ENCODE peak calls at places on chromosome 18, in four cellular contexts. I, E, L and R are unnamed samples.

GRCh38 chr18:59650266-59650820 is 46.9 kb downstream of the CCBE1 start:
- DNase-seq in I (no peak), E (no peak), L (no peak), R (no peak)

GRCh38 chr18:13067966-13068365 is 76.8 kb downstream of the CEP192 start:
- DNase-seq in I (no peak), E (no peak), L (no peak), R (no peak)

GRCh38 chr18:76364282-76365259 is 130.5 kb downstream of the ZNF516 start:
- DNase-seq in I (no peak), E (no peak), L (peak; percentile 45), R (no peak)

GRCh38 chr18:56576826-56577573 is 61.4 kb downstream of the TXNL1 start:
- DNase-seq in I (no peak), E (no peak), L (no peak), R (no peak)

GRCh38 chr18:54396755-54397154 is 39.0 kb downstream of the C18orf54 start:
- DNase-seq in I (no peak), E (no peak), L (no peak), R (no peak)

GRCh38 chr18:45666520-45666919 is 51.2 kb downstream of the SLC14A2 start:
- DNase-seq in I (no peak), E (no peak), L (no peak), R (peak; percentile 27)

GRCh38 chr18:22778996-22779395 is 154.1 kb upstream of the RBBP8 start:
- DNase-seq in I (no peak), E (no peak), L (no peak), R (peak; percentile 9)

GRCh38 chr18:36590621-36591580 is 237.9 kb downstream of the TPGS2 start:
- DNase-seq in I (no peak), E (no peak), L (no peak), R (no peak)

GRCh38 chr18:72700961-72701710 is 157.0 kb upstream of the CBLN2 start:
- DNase-seq in I (peak; percentile 30), E (no peak), L (no peak), R (peak; percentile 20)

GRCh38 chr18:31446854-31447253 is 687 bp upstream of the DSG3 start:
- DNase-seq in I (no peak), E (no peak), L (no peak), R (no peak)

GRCh38 chr18:45998244-45998643 is 31.1 kb upstream of the EPG5 start:
- DNase-seq in I (no peak), E (peak; percentile 41), L (no peak), R (no peak)

GRCh38 chr18:51522821-51523220 is 325.3 kb upstream of the MEX3C start:
- DNase-seq in I (peak; percentile 9), E (no peak), L (no peak), R (no peak)

GRCh38 chr18:67478249-67478648 is 38.3 kb downstream of the DSEL start:
- DNase-seq in I (no peak), E (no peak), L (no peak), R (no peak)

GRCh38 chr18:35099911-35100310 is 58.7 kb downstream of the MAPRE2 start:
- DNase-seq in I (no peak), E (no peak), L (no peak), R (no peak)

GRCh38 chr18:35526476-35527120 is 28.8 kb upstream of the INO80C start:
- DNase-seq in I (no peak), E (no peak), L (no peak), R (no peak)

GRCh38 chr18:65852273-65852672 is 101.5 kb downstream of the CDH7 start:
- DNase-seq in I (no peak), E (no peak), L (no peak), R (no peak)

GRCh38 chr18:76821875-76822509 is 365 bp upstream of the ZNF236 start:
- DNase-seq in I (peak; percentile 44), E (peak; percentile 87), L (no peak), R (peak; percentile 95)

GRCh38 chr18:79964330-79965118 is at the start of gene HSBP1L1:
- DNase-seq in I (peak; percentile 58), E (no peak), L (no peak), R (peak; percentile 85)

GRCh38 chr18:56711706-56712445 is 60.7 kb downstream of the WDR7 start:
- DNase-seq in I (no peak), E (no peak), L (no peak), R (no peak)

GRCh38 chr18:59429608-59430007 is 70.5 kb upstream of the LMAN1 start:
- DNase-seq in I (no peak), E (no peak), L (no peak), R (no peak)

GRCh38 chr18:499351-500229 is 911 bp downstream of the COLEC12 start:
- DNase-seq in I (peak; percentile 19), E (no peak), L (no peak), R (peak; percentile 87)

GRCh38 chr18:3014501-3015202 is 1.7 kb upstream of the LPIN2 start:
- DNase-seq in I (no peak), E (no peak), L (no peak), R (no peak)

DNA sequence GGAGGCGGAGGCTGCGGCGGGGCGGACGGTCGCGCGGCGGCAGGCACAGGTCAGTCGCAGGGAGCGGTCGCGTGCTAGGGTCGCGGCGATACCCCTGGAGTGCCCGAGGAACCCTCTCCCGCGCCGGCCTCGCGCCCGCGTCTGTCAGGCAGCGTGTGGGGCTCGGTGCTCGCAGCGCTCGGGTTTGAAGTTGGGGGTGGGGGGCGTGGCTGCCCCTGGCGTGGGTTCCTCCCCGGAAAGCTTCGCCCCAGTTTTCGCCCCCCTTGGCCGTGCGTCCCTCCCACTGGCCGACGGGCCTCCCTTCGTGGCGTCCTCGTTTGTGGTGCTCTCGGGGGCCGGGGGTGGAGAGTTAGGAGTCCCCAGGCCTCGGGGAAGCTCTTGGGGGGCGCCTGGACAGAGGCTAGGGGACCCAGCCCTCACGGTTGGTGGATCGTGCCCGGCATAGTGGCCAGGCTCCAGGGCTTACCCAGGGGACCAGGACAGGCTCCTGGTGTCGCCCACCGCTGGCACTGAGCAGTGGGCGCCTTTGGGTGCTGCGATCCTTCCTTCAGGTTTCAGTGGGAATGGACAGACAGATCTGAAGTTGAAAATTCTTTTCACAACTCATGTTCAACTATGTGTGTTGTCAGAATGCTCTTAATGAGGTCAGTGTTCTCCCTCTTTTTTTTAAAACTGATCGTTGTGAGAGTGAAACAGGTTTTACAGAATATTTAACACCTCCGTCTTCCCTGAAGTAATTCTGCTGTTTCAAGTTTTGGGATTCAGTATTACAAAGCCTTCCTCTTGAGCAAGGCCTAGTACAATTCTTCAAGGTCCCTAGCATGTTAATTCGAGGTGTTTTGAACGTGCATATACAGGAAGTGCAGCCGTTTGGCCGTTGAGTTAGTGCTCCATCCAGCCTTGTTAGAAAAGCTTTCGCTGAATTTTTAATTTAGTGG is 599 bp downstream of the RALBP1 start:
- DNase-seq in I (no peak), E (peak; percentile 86), L (no peak), R (peak; percentile 32)
- TF ChIP-seq REST in I (no peak), E (peak; percentile 20), L (no peak), R (no peak)

GRCh38 chr18:74945774-74946545 is 263.0 kb downstream of the PTGR3 start:
- DNase-seq in I (no peak), E (no peak), L (no peak), R (no peak)
- TF ChIP-seq RCOR1 in I (no peak), E (no peak), L (no peak), R (no peak)

GRCh38 chr18:74714796-74715195 is 117.1 kb downstream of the ZNF407 start:
- DNase-seq in I (no peak), E (no peak), L (no peak), R (no peak)
- TF ChIP-seq USF2 in I (no peak), E (no peak), L (no peak), R (no peak)

GRCh38 chr18:48655460-48655859 is 116.6 kb downstream of the CTIF start:
- DNase-seq in I (no peak), E (no peak), L (no peak), R (no peak)

GRCh38 chr18:48657446-48658120 is 118.8 kb downstream of the CTIF start:
- DNase-seq in I (no peak), E (no peak), L (no peak), R (no peak)

GRCh38 chr18:48658721-48659120 is 119.9 kb downstream of the CTIF start:
- DNase-seq in I (no peak), E (no peak), L (no peak), R (no peak)

GRCh38 chr18:48656176-48656575 is 117.3 kb downstream of the CTIF start:
- DNase-seq in I (no peak), E (no peak), L (no peak), R (no peak)

DNA sequence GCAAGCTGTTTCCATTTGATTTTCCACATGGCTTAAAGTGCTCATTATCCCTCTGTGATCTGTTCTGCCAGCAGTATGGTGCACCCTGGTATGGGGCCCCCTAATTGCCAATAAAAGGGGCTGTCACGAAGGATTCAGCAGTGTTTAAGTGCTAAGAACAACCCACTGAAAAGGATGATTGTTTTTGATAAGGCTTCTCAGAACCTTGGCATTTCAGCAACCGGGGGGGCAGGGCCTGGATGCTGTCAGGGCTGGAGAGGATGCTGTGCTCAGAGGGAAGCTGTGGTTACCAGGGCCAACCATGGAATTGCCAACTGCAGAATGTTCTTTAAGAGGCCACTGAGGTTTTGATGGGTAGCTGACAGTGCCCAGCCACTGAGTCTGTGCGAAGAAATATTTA is 117.8 kb downstream of the CTIF start:
- DNase-seq in I (no peak), E (no peak), L (no peak), R (peak; percentile 51)
- TF ChIP-seq REST in I (no peak), E (no peak), L (no peak), R (no peak)

GRCh38 chr18:74896390-74896991 is 298.8 kb downstream of the ZNF407 start:
- DNase-seq in I (peak; percentile 51), E (no peak), L (no peak), R (peak; percentile 20)
- TF ChIP-seq RCOR1 in I (no peak), E (no peak), L (no peak), R (no peak)

GRCh38 chr18:63765837-63766236 is 9.4 kb upstream of the SERPINB7 start:
- DNase-seq in I (no peak), E (no peak), L (no peak), R (no peak)

GRCh38 chr18:63763831-63764600 is 11.2 kb upstream of the SERPINB7 start:
- DNase-seq in I (no peak), E (no peak), L (no peak), R (no peak)

GRCh38 chr18:63757541-63757940 is 17.7 kb upstream of the SERPINB7 start:
- DNase-seq in I (no peak), E (no peak), L (no peak), R (no peak)

GRCh38 chr18:63758616-63759015 is 16.6 kb upstream of the SERPINB7 start:
- DNase-seq in I (no peak), E (no peak), L (no peak), R (no peak)

DNA sequence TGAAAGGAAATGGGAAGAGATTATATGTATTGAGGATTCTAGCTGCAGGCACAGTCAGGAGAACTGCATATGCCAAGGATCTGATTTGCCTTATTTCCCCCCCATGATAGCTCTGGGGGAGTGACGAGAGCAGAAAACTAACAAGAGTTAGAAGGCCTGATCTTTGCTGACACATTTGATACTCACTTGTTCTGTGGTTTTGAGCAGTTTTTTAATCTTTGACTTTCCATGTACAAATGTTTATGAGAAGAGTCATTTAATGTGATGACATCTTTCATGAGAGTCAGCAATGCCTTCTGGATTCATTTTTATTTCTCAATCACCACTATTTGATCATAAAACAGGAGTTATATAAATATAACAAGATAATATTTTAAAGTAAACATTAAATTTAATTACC is 12.7 kb upstream of the SERPINB7 start:
- DNase-seq in I (no peak), E (no peak), L (no peak), R (no peak)
- TF ChIP-seq USF2 in I (no peak), E (no peak), L (no peak), R (no peak)

DNA sequence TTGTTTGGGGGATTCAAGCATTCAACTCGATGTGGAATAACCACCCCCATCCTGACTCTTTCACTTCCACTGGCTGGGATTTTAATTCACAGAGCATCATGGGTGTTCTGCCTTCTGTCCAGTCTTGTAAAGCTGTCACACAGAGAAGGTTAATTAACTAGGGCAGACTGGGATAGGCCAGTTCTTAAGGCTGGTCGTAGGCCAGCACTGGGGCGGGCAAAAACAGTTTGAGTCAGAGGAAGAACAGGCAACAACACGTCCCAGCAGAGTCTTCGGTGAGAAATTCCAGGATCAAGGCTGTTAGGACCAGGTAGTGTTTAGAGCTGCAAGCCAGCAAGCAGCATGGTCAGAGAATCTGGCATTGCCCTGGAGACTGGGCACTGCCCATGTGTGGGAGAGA is 4.0 kb upstream of the RNF152 start:
- DNase-seq in I (no peak), E (no peak), L (no peak), R (peak; percentile 65)
- TF ChIP-seq REST in I (no peak), E (no peak), L (no peak), R (no peak)